ENCODE peak calls at places on chromosome 7, in eight cellular contexts. B, S, Y, U, R, L, W and K are unnamed samples. For H3K36me3, the result is how much of the 10 kb centered on the place peaks cover.

GRCh38 chr7:105796365-105796764 is 80.0 kb downstream of the ATXN7L1 start:
- DNase-seq in B (no peak), S (no peak), Y (no peak), U (no peak), R (no peak), L (no peak), W (no peak), K (no peak)

GRCh38 chr7:130266258-130266960 is at the start of gene CPA2:
- DNase-seq in B (peak), S (no peak), Y (no peak), U (no peak), R (peak), L (no peak), W (no peak), K (no peak)

GRCh38 chr7:50632561-50633413 is 67.6 kb upstream of the DDC start:
- DNase-seq in B (peak), S (peak), Y (peak), U (peak), R (peak), L (peak), W (peak), K (peak)

GRCh38 chr7:34187908-34188307 is 282.6 kb downstream of the BMPER start:
- DNase-seq in B (no peak), S (no peak), Y (no peak), U (no peak), R (no peak), L (no peak), W (no peak), K (no peak)

GRCh38 chr7:723541-723940 is 3.0 kb upstream of the DNAAF5 start:
- DNase-seq in B (no peak), S (no peak), Y (no peak), U (no peak), R (no peak), L (no peak), W (no peak), K (peak)

GRCh38 chr7:1883031-1883761 is 213.1 kb downstream of the ELFN1 start:
- DNase-seq in B (no peak), S (no peak), Y (no peak), U (no peak), R (no peak), L (peak), W (no peak), K (no peak)

GRCh38 chr7:40015790-40016296 is 65.8 kb downstream of the CDK13 start:
- DNase-seq in B (peak), S (peak), Y (no peak), U (no peak), R (no peak), L (no peak), W (peak), K (no peak)

GRCh38 chr7:2560175-2560695 is 1.5 kb downstream of the IQCE start:
- DNase-seq in B (no peak), S (no peak), Y (no peak), U (no peak), R (no peak), L (no peak), W (peak), K (no peak)

GRCh38 chr7:128030999-128031681 is at the start of gene LRRC4:
- DNase-seq in B (no peak), S (peak), Y (no peak), U (no peak), R (no peak), L (peak), W (peak), K (peak)

GRCh38 chr7:15915694-15916093 is 229.2 kb upstream of the MEOX2 start:
- DNase-seq in B (no peak), S (no peak), Y (no peak), U (no peak), R (no peak), L (no peak), W (no peak), K (no peak)

GRCh38 chr7:32586291-32587221 is 91.3 kb downstream of the AVL9 start:
- DNase-seq in B (no peak), S (no peak), Y (no peak), U (no peak), R (no peak), L (no peak), W (no peak), K (no peak)

GRCh38 chr7:132655071-132655761 is 78.9 kb upstream of the PLXNA4 start:
- DNase-seq in B (peak), S (peak), Y (peak), U (peak), R (no peak), L (peak), W (no peak), K (peak)

GRCh38 chr7:142796501-142797341 is 26.0 kb downstream of the PRSS2 start:
- DNase-seq in B (no peak), S (no peak), Y (no peak), U (no peak), R (no peak), L (peak), W (peak), K (peak)

GRCh38 chr7:80087051-80087767 is 47.4 kb upstream of the GNAI1 start:
- DNase-seq in B (no peak), S (no peak), Y (no peak), U (no peak), R (no peak), L (peak), W (no peak), K (no peak)

GRCh38 chr7:627661-628027 is 98.9 kb upstream of the DNAAF5 start:
- DNase-seq in B (no peak), S (no peak), Y (no peak), U (no peak), R (no peak), L (no peak), W (no peak), K (no peak)

GRCh38 chr7:111390000-111390399 is 172.3 kb downstream of the IMMP2L start:
- DNase-seq in B (no peak), S (no peak), Y (no peak), U (no peak), R (no peak), L (no peak), W (no peak), K (no peak)

GRCh38 chr7:19572566-19572965 is 136.3 kb downstream of the POLR1F start:
- DNase-seq in B (no peak), S (no peak), Y (no peak), U (no peak), R (no peak), L (no peak), W (no peak), K (no peak)

GRCh38 chr7:95630702-95631458 is 34.6 kb upstream of the PDK4 start:
- DNase-seq in B (no peak), S (no peak), Y (no peak), U (no peak), R (no peak), L (no peak), W (no peak), K (no peak)

GRCh38 chr7:70919491-70920073 is 212.4 kb upstream of the GALNT17 start:
- DNase-seq in B (no peak), S (no peak), Y (no peak), U (no peak), R (no peak), L (peak), W (no peak), K (no peak)

GRCh38 chr7:32045228-32045627 is 25.0 kb downstream of the PDE1C start:
- DNase-seq in B (no peak), S (no peak), Y (no peak), U (no peak), R (no peak), L (no peak), W (no peak), K (no peak)

DNA sequence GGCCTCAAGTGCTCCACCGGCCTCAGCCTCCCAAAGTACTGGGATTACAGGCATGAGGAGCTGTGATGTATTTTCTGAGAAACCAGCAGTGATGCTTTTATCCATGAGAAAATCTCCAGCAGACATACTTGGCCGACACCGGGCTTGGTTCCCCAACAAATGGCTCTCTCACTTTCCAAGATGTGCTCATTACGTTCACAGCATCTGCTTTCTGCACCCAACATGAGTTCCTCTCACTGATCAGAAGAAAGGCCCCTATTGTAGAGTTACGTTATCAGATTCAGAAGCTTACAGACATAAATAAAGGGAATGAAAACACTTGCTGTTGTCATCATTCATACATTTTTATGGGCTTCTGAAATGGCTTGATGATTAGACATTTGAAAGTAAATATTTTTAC is 95.0 kb downstream of the CALD1 start:
- DNase-seq in B (no peak), S (no peak), Y (no peak), U (no peak), R (no peak), L (no peak), W (no peak), K (no peak)
- H3K36me3 ChIP-seq in B (under half), S (under half), Y (under half), U (under half), R (under half), L (under half), W (half or more), K (under half)

GRCh38 chr7:148807451-148807850 is 76.6 kb downstream of the EZH2 start:
- DNase-seq in B (no peak), S (no peak), Y (no peak), U (no peak), R (no peak), L (no peak), W (no peak), K (no peak)

GRCh38 chr7:148806187-148806586 is 77.9 kb downstream of the EZH2 start:
- DNase-seq in B (no peak), S (no peak), Y (no peak), U (no peak), R (no peak), L (no peak), W (no peak), K (no peak)

GRCh38 chr7:148813890-148814289 is 70.2 kb downstream of the EZH2 start:
- DNase-seq in B (no peak), S (no peak), Y (no peak), U (no peak), R (no peak), L (no peak), W (no peak), K (no peak)

GRCh38 chr7:148811892-148812291 is 72.2 kb downstream of the EZH2 start:
- DNase-seq in B (no peak), S (no peak), Y (no peak), U (no peak), R (no peak), L (no peak), W (no peak), K (no peak)

DNA sequence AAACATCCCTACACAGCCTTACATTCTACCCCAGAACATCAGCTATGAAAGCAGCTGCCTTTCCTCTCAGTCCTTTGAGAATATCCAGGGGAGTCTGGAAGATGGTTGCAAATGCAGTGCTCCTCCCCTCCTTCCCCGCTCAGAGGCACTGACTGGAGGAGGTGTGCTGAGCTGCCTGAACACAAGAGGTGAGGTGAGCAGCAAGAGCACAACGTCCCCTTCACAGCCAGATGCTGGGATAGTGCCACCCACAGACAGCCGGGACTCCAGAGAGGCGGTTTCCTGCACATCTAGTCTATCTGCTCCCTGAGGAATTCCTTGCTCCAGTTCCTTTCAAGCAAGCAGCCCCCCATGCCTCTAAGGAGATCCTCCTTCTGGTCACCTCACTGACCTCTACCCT is 74.2 kb downstream of the EZH2 start:
- DNase-seq in B (no peak), S (no peak), Y (no peak), U (no peak), R (no peak), L (peak), W (no peak), K (peak)
- H3K36me3 ChIP-seq in B (under half), S (under half), Y (under half), U (under half), R (under half), L (under half), W (half or more), K (under half)

DNA sequence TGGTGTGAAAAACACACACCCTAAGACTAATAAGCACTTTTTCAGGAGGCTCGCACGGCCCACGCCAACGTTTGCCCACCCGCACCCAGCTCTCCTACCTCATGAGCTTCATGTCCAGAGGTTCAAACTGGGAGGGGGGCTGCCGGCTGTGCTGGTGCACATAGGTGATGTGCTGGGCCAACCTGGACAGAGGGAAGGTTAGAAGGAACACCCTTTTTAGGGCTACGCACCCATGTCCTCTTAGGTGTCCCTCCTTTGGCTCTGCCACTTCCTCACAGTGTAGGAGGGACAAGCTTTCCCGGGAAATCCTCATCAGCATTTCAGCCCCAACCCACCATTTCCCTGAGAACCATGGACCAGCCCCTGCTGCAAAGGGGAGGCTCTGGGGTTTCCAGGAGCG is 5.9 kb downstream of the MCM7 start:
- DNase-seq in B (no peak), S (no peak), Y (no peak), U (no peak), R (no peak), L (no peak), W (no peak), K (peak)
- H3K36me3 ChIP-seq in B (under half), S (under half), Y (half or more), U (half or more), R (under half), L (under half), W (half or more), K (half or more)

GRCh38 chr7:96689414-96689813 is 20.2 kb downstream of the SEM1 start:
- DNase-seq in B (no peak), S (no peak), Y (no peak), U (no peak), R (no peak), L (no peak), W (no peak), K (no peak)

GRCh38 chr7:96691692-96692091 is 18.0 kb downstream of the SEM1 start:
- DNase-seq in B (no peak), S (no peak), Y (no peak), U (no peak), R (no peak), L (no peak), W (no peak), K (no peak)

GRCh38 chr7:96685353-96685752 is 24.3 kb downstream of the SEM1 start:
- DNase-seq in B (no peak), S (no peak), Y (no peak), U (no peak), R (no peak), L (no peak), W (no peak), K (no peak)

GRCh38 chr7:96685755-96686154 is 23.9 kb downstream of the SEM1 start:
- DNase-seq in B (no peak), S (no peak), Y (no peak), U (no peak), R (no peak), L (no peak), W (no peak), K (no peak)

DNA sequence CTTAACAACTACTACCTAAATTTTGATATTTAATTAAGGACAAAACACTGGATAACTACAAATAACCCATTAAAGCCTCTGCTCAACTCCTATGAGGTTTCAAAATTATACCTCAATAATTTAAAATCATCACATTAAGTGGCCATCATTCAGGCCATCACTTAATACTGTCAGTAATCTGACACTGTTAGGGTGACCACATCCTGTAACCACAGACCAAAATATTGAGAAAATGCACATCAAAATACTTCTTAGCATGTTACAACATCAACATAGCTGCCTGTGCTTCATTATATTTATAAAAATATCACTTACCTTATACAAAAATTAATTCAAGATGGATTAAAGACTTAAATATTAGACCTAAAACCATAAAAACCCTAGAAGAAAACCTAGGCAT is 23.3 kb downstream of the SEM1 start:
- DNase-seq in B (no peak), S (no peak), Y (no peak), U (no peak), R (no peak), L (no peak), W (no peak), K (no peak)
- H3K36me3 ChIP-seq in B (under half), S (under half), Y (under half), U (under half), R (under half), L (under half), W (half or more), K (under half)